ENCODE peak calls at places on chromosomes 13 and 19, in eight cellular contexts. W, D, T, I, N, X, B and P are unnamed samples.

GRCh38 chr13:101712026-101712348 is 259.5 kb downstream of the ITGBL1 start:
- ATAC-seq in W (no peak), D (no peak), T (no peak), I (no peak), N (peak), X (no peak), B (no peak), P (peak)

GRCh38 chr13:71814806-71815205 is 52.2 kb downstream of the DACH1 start:
- ATAC-seq in W (no peak), D (no peak), T (no peak), I (no peak), N (no peak), X (no peak), B (no peak), P (no peak)

GRCh38 chr19:21749090-21749489 is 18.3 kb downstream of the ZNF100 start:
- ATAC-seq in W (no peak), D (no peak), T (no peak), I (no peak), N (no peak), X (no peak), B (no peak), P (no peak)

GRCh38 chr13:71609271-71609670 is 257.7 kb downstream of the DACH1 start:
- ATAC-seq in W (no peak), D (no peak), T (no peak), I (no peak), N (no peak), X (no peak), B (no peak), P (no peak)

GRCh38 chr19:41264581-41265375 is 606 bp downstream of the HNRNPUL1 start:
- ATAC-seq in W (no peak), D (peak), T (no peak), I (no peak), N (peak), X (peak), B (peak), P (peak)

GRCh38 chr19:49136771-49137171 is 17.4 kb downstream of the PPFIA3 start:
- ATAC-seq in W (no peak), D (no peak), T (no peak), I (no peak), N (no peak), X (no peak), B (no peak), P (peak)

GRCh38 chr19:18290250-18291018 is 9.0 kb upstream of the JUND start:
- ATAC-seq in W (no peak), D (no peak), T (no peak), I (no peak), N (peak), X (no peak), B (no peak), P (no peak)

GRCh38 chr19:18349524-18350128 is 9.2 kb downstream of the PGPEP1 start:
- ATAC-seq in W (peak), D (peak), T (peak), I (no peak), N (peak), X (peak), B (peak), P (no peak)

GRCh38 chr19:13521066-13521465 is 14.8 kb upstream of the CACNA1A start:
- ATAC-seq in W (no peak), D (no peak), T (no peak), I (no peak), N (no peak), X (no peak), B (no peak), P (no peak)

GRCh38 chr19:13530720-13531119 is 24.4 kb upstream of the CACNA1A start:
- ATAC-seq in W (no peak), D (peak), T (no peak), I (no peak), N (no peak), X (no peak), B (no peak), P (no peak)

GRCh38 chr19:13526552-13526951 is 20.3 kb upstream of the CACNA1A start:
- ATAC-seq in W (no peak), D (peak), T (peak), I (no peak), N (no peak), X (peak), B (no peak), P (no peak)
- TF ChIP-seq CTCF in W (peak), D (peak), T (peak), I (no peak), N (peak), X (peak), B (peak), P (no peak)

DNA sequence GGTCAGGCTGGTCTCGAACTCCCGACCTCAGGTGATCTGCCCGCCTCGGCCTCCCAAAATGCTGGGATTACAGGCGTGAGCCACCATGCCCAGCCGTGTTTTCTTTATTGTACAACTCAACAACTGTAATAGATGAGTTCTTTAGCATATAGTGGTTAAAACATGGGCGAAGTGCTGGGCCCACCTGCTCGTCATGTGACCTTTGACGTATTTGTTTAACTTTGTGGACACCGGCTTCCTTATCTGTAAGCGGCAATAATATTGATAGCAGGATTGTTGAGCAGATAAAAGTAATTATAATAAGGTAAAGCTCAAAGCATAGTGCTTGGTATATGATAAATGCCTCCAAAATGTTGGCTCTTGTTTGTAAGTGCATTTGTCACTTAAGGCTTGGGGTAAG is 460.3 kb downstream of the KLF12 start:
- ATAC-seq in W (no peak), D (no peak), T (no peak), I (no peak), N (no peak), X (no peak), B (no peak), P (no peak)
- H3K27ac ChIP-seq in W (no peak), D (no peak), T (no peak), I (no peak), N (no peak), X (no peak), B (no peak), P (no peak)

DNA sequence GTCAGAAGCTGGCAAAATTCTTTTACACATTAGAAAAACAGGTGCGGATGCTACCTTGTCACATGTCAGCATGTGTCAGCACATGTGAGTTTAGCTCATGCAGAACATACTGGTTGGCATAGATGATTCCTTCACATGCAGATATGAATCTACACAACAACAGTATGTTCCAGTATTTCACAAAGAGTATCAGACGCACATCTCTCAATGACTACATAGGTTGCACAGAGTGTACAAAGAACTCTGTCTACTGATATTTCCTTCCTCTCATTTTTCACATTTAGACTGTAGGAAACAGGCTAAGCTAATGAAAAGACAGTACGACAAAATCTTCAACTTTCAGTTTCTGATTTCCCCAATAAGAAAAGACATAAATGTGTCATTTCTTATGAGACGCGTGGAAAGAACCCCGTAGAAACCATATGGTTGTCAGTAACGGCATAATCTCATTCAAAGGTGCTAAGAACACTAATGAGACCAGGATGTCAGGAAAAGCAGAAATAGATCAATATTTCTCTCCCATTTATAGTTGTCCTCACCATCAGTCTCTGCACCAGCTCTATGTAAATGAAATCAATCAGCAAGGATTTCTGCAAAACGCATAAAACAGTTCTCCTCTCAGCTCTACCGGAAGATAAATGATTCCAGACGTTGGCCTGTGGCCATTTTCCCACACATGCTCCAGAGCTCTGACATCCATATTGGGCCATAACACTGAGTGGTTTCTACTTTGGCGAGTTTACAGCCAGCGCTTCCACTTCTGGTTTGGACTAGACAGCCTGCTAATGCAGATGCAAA is 81.2 kb downstream of the STARD13 start:
- ATAC-seq in W (no peak), D (no peak), T (no peak), I (no peak), N (peak), X (no peak), B (no peak), P (peak)
- TF ChIP-seq POLR2AphosphoS5 in W (no peak), D (no peak), T (no peak), I (peak), N (peak), X (no peak), B (no peak), P (peak)

DNA sequence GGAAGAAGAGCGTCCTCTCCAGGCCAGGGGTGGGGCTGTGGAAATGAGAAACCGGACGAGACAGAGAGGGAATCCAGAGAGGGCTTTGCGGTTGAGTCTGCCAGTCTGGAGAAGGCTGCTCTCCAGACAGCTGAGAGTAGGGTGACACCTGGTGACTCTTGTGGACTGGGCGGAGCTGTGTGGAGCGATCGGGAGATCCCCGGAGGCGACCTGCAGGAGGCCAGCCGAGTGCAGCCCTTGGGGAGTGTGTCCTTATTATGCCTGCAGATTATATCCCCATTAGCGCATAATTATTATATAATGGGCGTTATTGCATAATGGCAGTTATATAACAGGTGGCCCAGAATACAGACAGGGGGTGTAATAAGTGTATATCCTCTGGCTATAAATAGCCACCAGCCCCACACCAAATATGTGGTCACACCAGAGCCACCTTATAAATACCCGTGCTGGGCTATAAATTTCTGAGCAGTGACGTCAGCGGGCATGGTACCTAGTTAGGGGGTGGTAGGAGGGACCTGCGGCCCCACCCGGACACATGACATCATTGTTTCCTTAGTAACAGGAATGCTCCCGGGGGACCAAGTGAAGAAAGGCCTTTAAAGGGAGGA is 41.2 kb downstream of the NFIX start:
- ATAC-seq in W (peak), D (peak), T (peak), I (peak), N (no peak), X (peak), B (no peak), P (peak)
- TF ChIP-seq CTCF in W (no peak), D (peak), T (no peak), I (no peak), N (no peak), X (peak), B (peak), P (no peak)

GRCh38 chr19:3184847-3185481 is 766 bp upstream of the NCLN start:
- ATAC-seq in W (peak), D (peak), T (peak), I (peak), N (peak), X (peak), B (peak), P (peak)
- H3K27ac ChIP-seq in W (peak), D (no peak), T (peak), I (peak), N (peak), X (peak), B (peak), P (no peak)

GRCh38 chr19:29393915-29394460 is 131.8 kb upstream of the VSTM2B start:
- ATAC-seq in W (peak), D (peak), T (peak), I (no peak), N (no peak), X (peak), B (peak), P (no peak)
- TF ChIP-seq POLR2AphosphoS5 in W (no peak), D (no peak), T (no peak), I (no peak), N (no peak), X (no peak), B (no peak), P (no peak)

GRCh38 chr13:21010621-21011020 is 50.8 kb downstream of the LATS2 start:
- ATAC-seq in W (no peak), D (peak), T (no peak), I (no peak), N (peak), X (peak), B (no peak), P (peak)

GRCh38 chr13:21009036-21009435 is 52.4 kb downstream of the LATS2 start:
- ATAC-seq in W (no peak), D (no peak), T (no peak), I (no peak), N (no peak), X (no peak), B (no peak), P (no peak)

GRCh38 chr13:21006141-21007005 is 55.0 kb downstream of the LATS2 start:
- ATAC-seq in W (no peak), D (no peak), T (no peak), I (no peak), N (no peak), X (no peak), B (no peak), P (no peak)

GRCh38 chr13:21005193-21005592 is 56.2 kb downstream of the LATS2 start:
- ATAC-seq in W (no peak), D (peak), T (no peak), I (peak), N (no peak), X (no peak), B (peak), P (no peak)

GRCh38 chr13:21008026-21008425 is 53.4 kb downstream of the LATS2 start:
- ATAC-seq in W (no peak), D (no peak), T (no peak), I (no peak), N (no peak), X (no peak), B (no peak), P (no peak)
- TF ChIP-seq CTCF in W (no peak), D (no peak), T (no peak), I (no peak), N (no peak), X (no peak), B (no peak), P (no peak)